ENCODE peak calls at places on chromosome X, in five cellular contexts. R is suprapubic skin, B is natural killer cell, Z is cardiac muscle cell, C is tibial artery. A is an unnamed sample.

GRCh38 chrX:44731160-44731559 is 112.7 kb upstream of the DUSP21 start:
- DNase-seq in Z (peak), C (no peak), B (no peak), R (no peak), A (no peak)

GRCh38 chrX:78652971-78653822 is 5.9 kb downstream of the RTL3 start:
- DNase-seq in B (no peak), Z (peak), R (no peak), C (no peak), A (no peak)

GRCh38 chrX:23540532-23540931 is 126.8 kb upstream of the PRDX4 start:
- DNase-seq in B (no peak), C (no peak), R (no peak), Z (no peak), A (no peak)

GRCh38 chrX:10660171-10660570 is 39.8 kb upstream of the MID1 start:
- DNase-seq in B (no peak), R (no peak), Z (no peak), C (no peak), A (no peak)

GRCh38 chrX:45824471-45824870 is 623.8 kb upstream of the DIPK2B start:
- DNase-seq in Z (peak), B (no peak), R (no peak), C (peak), A (peak)

GRCh38 chrX:84340981-84341380 is 153.0 kb upstream of the RPS6KA6 start:
- DNase-seq in Z (peak), C (no peak), R (no peak), B (no peak), A (no peak)

GRCh38 chrX:134753185-134754008 is 95.1 kb upstream of the PLAC1 start:
- DNase-seq in C (no peak), Z (peak), B (no peak), R (no peak), A (no peak)

GRCh38 chrX:28609917-28610613 is 22.8 kb downstream of the IL1RAPL1 start:
- DNase-seq in R (no peak), B (no peak), Z (peak), C (no peak), A (no peak)

GRCh38 chrX:13341491-13342101 is 21.7 kb upstream of the ATXN3L start:
- DNase-seq in Z (no peak), C (no peak), B (no peak), R (no peak), A (no peak)

GRCh38 chrX:141668371-141668770 is 30.2 kb downstream of the SPANXD start:
- DNase-seq in B (no peak), R (no peak), Z (no peak), C (no peak), A (no peak)

GRCh38 chrX:16488959-16489358 is 161.0 kb upstream of the S100G start:
- DNase-seq in B (no peak), R (no peak), C (no peak), Z (no peak), A (no peak)

GRCh38 chrX:16484338-16484737 is 165.6 kb upstream of the S100G start:
- DNase-seq in R (no peak), Z (peak), B (no peak), C (no peak), A (no peak)

GRCh38 chrX:16491461-16491860 is 158.5 kb upstream of the S100G start:
- DNase-seq in C (no peak), R (no peak), B (no peak), Z (peak), A (no peak)

DNA sequence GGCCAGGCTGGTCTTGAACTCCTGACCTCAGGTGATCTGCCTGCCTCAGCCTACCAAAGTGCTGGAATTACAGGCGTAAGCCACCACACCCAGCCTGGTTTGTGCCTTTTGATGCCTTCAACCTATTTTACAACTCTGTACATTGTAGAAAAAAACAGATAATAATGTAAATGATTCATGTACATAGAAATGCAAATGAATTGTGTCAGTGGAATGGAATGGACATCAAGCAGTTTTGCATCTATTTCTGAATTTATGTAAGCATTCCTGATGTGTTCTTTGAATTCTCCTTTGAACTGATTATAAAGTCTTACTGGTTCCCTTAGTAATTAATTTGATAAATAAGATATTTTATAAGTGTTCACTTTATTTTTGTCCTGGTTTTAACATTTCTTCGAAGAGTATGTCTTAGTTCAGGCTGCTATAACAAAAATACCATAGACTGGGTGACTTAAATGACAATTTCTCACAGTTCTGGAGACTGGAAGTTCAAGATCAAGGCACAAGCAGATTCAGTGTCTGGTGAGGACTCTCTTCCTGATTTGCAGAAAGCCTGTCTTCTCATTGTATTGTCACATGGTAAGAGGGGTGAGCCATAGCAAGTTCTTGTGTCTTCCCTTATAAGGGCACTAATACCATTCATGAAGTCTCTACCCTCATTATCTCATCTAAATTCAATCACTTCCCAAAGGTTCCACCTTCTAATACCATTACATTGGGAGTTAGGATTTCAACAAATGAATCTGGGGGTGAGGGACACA is 162.2 kb upstream of the S100G start:
- DNase-seq in C (no peak), Z (no peak), R (no peak), B (no peak), A (no peak)
- TF ChIP-seq CTCF in C (no peak), Z (no peak), R (no peak), B (no peak), A (no peak)

DNA sequence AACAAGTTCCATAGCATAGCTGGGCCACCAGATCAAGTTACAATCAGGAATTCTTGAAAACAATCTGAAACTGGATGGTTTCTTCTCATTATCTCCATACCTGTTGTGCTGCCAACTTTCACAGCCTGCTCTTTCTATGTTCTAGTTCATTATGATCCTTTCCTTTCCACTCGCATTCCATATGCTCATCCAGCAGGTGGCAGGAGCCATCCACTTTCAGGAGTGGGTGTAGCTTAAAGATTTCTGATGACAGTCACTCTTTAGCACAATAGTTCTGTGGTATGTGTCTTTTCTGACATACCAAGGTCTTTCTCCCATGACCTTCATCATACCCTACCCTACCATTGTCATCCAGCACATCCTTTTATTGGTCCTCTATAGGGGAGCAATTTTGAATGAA is 46.4 kb downstream of the PAGE2 start:
- DNase-seq in Z (peak), R (no peak), C (no peak), B (no peak), A (peak)
- TF ChIP-seq CTCF in Z (peak), R (peak), C (peak), B (peak), A (no peak)

DNA sequence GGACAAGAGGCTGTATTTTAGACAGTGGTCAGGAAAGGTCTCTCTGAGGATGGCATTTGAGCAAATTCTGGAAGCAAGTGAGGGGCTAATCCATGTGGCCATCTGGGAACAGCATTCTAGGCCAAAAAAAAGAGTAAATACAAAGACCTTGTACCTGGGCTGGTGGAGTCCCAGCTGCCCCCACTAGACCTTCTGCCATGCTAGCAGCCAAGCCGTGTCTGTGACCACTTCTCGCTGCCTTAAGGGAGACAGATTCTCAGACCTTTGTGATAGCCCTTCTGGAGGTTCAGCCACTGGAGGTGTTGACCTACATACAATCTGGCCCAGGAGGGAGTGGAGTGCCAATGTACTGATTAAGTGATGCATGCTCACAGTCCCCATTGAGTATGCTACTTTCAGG is 506.2 kb downstream of the MID1IP1 start:
- DNase-seq in B (no peak), C (no peak), R (no peak), Z (no peak), A (no peak)
- TF ChIP-seq CTCF in B (no peak), C (no peak), R (no peak), Z (no peak), A (no peak)

GRCh38 chrX:71910526-71911022 is at the start of gene NHSL2:
- DNase-seq in C (peak), R (no peak), B (no peak), Z (peak), A (peak)

GRCh38 chrX:71911023-71911730 is 532 bp downstream of the NHSL2 start:
- DNase-seq in C (no peak), Z (no peak), B (peak), R (no peak), A (peak)

GRCh38 chrX:71911731-71912050 is 1.0 kb downstream of the NHSL2 start:
- DNase-seq in R (no peak), C (no peak), B (no peak), Z (no peak), A (no peak)

GRCh38 chrX:71908387-71908786 is 2.3 kb upstream of the NHSL2 start:
- DNase-seq in R (no peak), C (no peak), Z (no peak), B (no peak), A (no peak)

DNA sequence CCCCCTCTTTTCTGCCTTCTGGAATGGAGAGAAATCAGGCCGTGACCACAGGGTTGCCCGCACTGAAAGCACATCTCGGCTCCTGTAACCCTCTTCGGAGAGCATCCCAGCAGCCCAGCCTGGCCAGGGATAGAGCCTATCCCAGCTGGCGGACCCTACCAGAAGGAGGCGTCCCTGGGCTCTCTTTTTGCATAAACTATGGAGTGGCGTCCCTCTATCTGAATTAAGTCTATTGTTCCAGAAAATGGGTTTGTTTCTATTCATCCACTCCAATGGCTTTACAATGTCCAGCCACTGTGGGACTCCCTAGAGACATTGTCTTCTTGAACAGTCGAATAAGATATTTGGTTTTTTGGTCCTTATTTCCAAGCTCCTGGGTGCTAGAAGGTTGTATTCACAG is 689 bp upstream of the NHSL2 start:
- DNase-seq in R (no peak), C (no peak), Z (peak), B (no peak), A (peak)
- TF ChIP-seq CTCF in R (no peak), C (no peak), Z (peak), B (no peak), A (no peak)

GRCh38 chrX:57573754-57574153 is 18.1 kb upstream of the ZXDB start:
- DNase-seq in B (no peak), R (no peak), C (no peak), Z (no peak), A (peak)
- TF ChIP-seq CTCF in B (no peak), R (peak), C (peak), Z (peak), A (no peak)

DNA sequence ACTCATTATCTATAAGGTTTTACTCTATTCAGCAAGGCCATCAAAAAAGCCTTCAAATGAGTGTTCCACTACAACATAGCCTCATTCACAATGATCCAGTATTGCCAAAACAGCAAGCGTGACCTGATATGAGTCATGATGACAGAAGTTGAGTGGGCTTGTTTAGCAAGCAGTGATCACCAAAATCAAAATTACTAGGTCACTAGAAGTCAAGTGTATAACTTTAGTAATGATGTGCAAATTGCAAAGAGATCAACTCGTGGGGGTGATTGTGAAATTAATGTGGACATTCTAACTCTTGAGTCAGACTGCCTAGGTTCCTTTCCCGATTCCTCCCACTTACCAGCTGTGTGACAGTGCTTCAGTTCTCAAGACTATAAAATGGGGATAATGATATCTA is 124.5 kb downstream of the CHM start:
- DNase-seq in R (no peak), Z (peak), B (no peak), C (no peak), A (no peak)
- TF ChIP-seq CTCF in R (no peak), Z (no peak), B (no peak), C (no peak), A (no peak)

GRCh38 chrX:39895228-39896110 is 202.3 kb downstream of the BCOR start:
- DNase-seq in Z (no peak), R (no peak), C (no peak), B (no peak), A (no peak)

GRCh38 chrX:39898147-39898546 is 199.6 kb downstream of the BCOR start:
- DNase-seq in C (no peak), Z (no peak), B (no peak), R (no peak), A (no peak)

GRCh38 chrX:39899059-39899458 is 198.7 kb downstream of the BCOR start:
- DNase-seq in R (no peak), C (no peak), Z (no peak), B (no peak), A (no peak)

GRCh38 chrX:39897741-39898097 is 200.0 kb downstream of the BCOR start:
- DNase-seq in B (no peak), R (no peak), C (no peak), Z (no peak), A (no peak)

GRCh38 chrX:39896951-39897740 is 200.6 kb downstream of the BCOR start:
- DNase-seq in C (peak), R (no peak), B (no peak), Z (peak), A (peak)
- TF ChIP-seq CTCF in C (no peak), R (no peak), B (no peak), Z (peak), A (no peak)

GRCh38 chrX:2819345-2820130 is 9.2 kb upstream of the GYG2 start:
- DNase-seq in Z (peak), B (no peak), C (no peak), R (no peak), A (no peak)
- TF ChIP-seq CTCF in Z (peak), B (no peak), C (peak), R (no peak), A (no peak)